ENCODE peak calls at places on chromosomes 3 and 15, in four cellular contexts. One of them, this sample, is unnamed.

GRCh38 chr3:42505203-42505848 is 2.9 kb downstream of the VIPR1 start:
- DNase-seq in H1: peak; percentile 39
- DNase-seq in A673: no peak
- DNase-seq in GM23338: no peak
- DNase-seq in this sample: no peak

GRCh38 chr3:150743508-150743907 is 19.5 kb downstream of the SIAH2 start:
- DNase-seq in A673: no peak
- DNase-seq in GM23338: no peak
- DNase-seq in H1: no peak
- DNase-seq in this sample: no peak

GRCh38 chr15:24761704-24762302 is 86.2 kb downstream of the NPAP1 start:
- DNase-seq in GM23338: peak; percentile 39
- DNase-seq in A673: no peak
- DNase-seq in H1: no peak
- DNase-seq in this sample: no peak

GRCh38 chr15:31258260-31258659 is 68.4 kb upstream of the KLF13 start:
- DNase-seq in A673: no peak
- DNase-seq in GM23338: no peak
- DNase-seq in H1: no peak
- DNase-seq in this sample: no peak

GRCh38 chr15:79090487-79091203 is at the start of gene RASGRF1:
- DNase-seq in H1: peak; percentile 76
- DNase-seq in GM23338: peak; percentile 75
- DNase-seq in A673: peak; percentile 45
- DNase-seq in this sample: no peak

GRCh38 chr3:111867889-111868426 is 8.9 kb downstream of the PHLDB2 start:
- DNase-seq in H1: no peak
- DNase-seq in GM23338: no peak
- DNase-seq in A673: no peak
- DNase-seq in this sample: no peak

GRCh38 chr3:64462203-64463120 is 225.3 kb downstream of the ADAMTS9 start:
- DNase-seq in H1: no peak
- DNase-seq in GM23338: no peak
- DNase-seq in A673: no peak
- DNase-seq in this sample: no peak

GRCh38 chr3:177357352-177358084 is 160.2 kb upstream of the TBL1XR1 start:
- DNase-seq in A673: peak; percentile 88
- DNase-seq in H1: peak; percentile 43
- DNase-seq in GM23338: peak; percentile 47
- DNase-seq in this sample: no peak

GRCh38 chr3:37392957-37393356 is 218.6 kb upstream of the LRRFIP2 start:
- DNase-seq in A673: no peak
- DNase-seq in GM23338: no peak
- DNase-seq in H1: no peak
- DNase-seq in this sample: no peak

GRCh38 chr15:80856809-80857377 is 77.7 kb downstream of the CEMIP start:
- DNase-seq in GM23338: peak; percentile 38
- DNase-seq in A673: no peak
- DNase-seq in H1: no peak
- DNase-seq in this sample: no peak

GRCh38 chr3:28743843-28744242 is 395.2 kb upstream of the AZI2 start:
- DNase-seq in H1: no peak
- DNase-seq in GM23338: no peak
- DNase-seq in A673: no peak
- DNase-seq in this sample: no peak

GRCh38 chr3:80190051-80190450 is 422.3 kb upstream of the ROBO1 start:
- DNase-seq in H1: no peak
- DNase-seq in GM23338: peak; percentile 24
- DNase-seq in A673: peak; percentile 93
- DNase-seq in this sample: peak; percentile 37

GRCh38 chr3:110955301-110955880 is 116.2 kb upstream of the NECTIN3 start:
- DNase-seq in A673: no peak
- DNase-seq in GM23338: no peak
- DNase-seq in H1: no peak
- DNase-seq in this sample: no peak

GRCh38 chr15:73930790-73931281 is 4.6 kb downstream of the LOXL1 start:
- DNase-seq in GM23338: no peak
- DNase-seq in A673: no peak
- DNase-seq in H1: no peak
- DNase-seq in this sample: no peak

GRCh38 chr3:133301194-133301593 is 98.7 kb upstream of the BFSP2 start:
- DNase-seq in H1: no peak
- DNase-seq in A673: peak; percentile 68
- DNase-seq in GM23338: no peak
- DNase-seq in this sample: no peak

GRCh38 chr3:105847452-105847851 is 21.4 kb downstream of the CBLB start:
- DNase-seq in A673: no peak
- DNase-seq in GM23338: no peak
- DNase-seq in H1: no peak
- DNase-seq in this sample: no peak

GRCh38 chr15:32700501-32701150 is 17.2 kb upstream of the GREM1 start:
- DNase-seq in H1: no peak
- DNase-seq in GM23338: no peak
- DNase-seq in A673: no peak
- DNase-seq in this sample: no peak

GRCh38 chr3:12719984-12720656 is 38.9 kb downstream of the TMEM40 start:
- DNase-seq in A673: peak; percentile 84
- DNase-seq in H1: peak; percentile 76
- DNase-seq in GM23338: peak; percentile 94
- DNase-seq in this sample: peak; percentile 8

GRCh38 chr15:52491460-52491859 is 37.2 kb downstream of the MYO5A start:
- DNase-seq in H1: no peak
- DNase-seq in GM23338: no peak
- DNase-seq in A673: peak; percentile 43
- DNase-seq in this sample: no peak

GRCh38 chr3:72036899-72037298 is 252.0 kb upstream of the PROK2 start:
- DNase-seq in H1: no peak
- DNase-seq in A673: no peak
- DNase-seq in GM23338: no peak
- DNase-seq in this sample: no peak

GRCh38 chr3:50356553-50356952 is 2.8 kb downstream of the TMEM115 start:
- DNase-seq in GM23338: no peak
- DNase-seq in H1: peak; percentile 43
- DNase-seq in A673: no peak
- DNase-seq in this sample: no peak

GRCh38 chr3:113136071-113136470 is 75.3 kb upstream of the BOC start:
- DNase-seq in H1: no peak
- DNase-seq in GM23338: peak; percentile 47
- DNase-seq in A673: peak; percentile 51
- DNase-seq in this sample: no peak

GRCh38 chr3:194109192-194109863 is 26.6 kb upstream of the HES1 start:
- DNase-seq in H1: no peak
- DNase-seq in A673: no peak
- DNase-seq in GM23338: no peak
- DNase-seq in this sample: no peak

GRCh38 chr15:90201944-90202375 is 830 bp downstream of the SEMA4B start:
- DNase-seq in A673: no peak
- DNase-seq in H1: peak; percentile 73
- DNase-seq in GM23338: peak; percentile 52
- DNase-seq in this sample: no peak

GRCh38 chr3:63934484-63934883 is 22.3 kb upstream of the SCAANT1 start:
- DNase-seq in A673: no peak
- DNase-seq in GM23338: no peak
- DNase-seq in H1: no peak
- DNase-seq in this sample: no peak

GRCh38 chr3:143170043-143170442 is 50.5 kb downstream of the CHST2 start:
- DNase-seq in GM23338: no peak
- DNase-seq in H1: no peak
- DNase-seq in A673: no peak
- DNase-seq in this sample: no peak

GRCh38 chr15:82548700-82549099 is 8.4 kb upstream of the RPS17 start:
- DNase-seq in A673: no peak
- DNase-seq in H1: no peak
- DNase-seq in GM23338: no peak
- DNase-seq in this sample: no peak

GRCh38 chr3:52787672-52788625 is 6.6 kb upstream of the ITIH3 start:
- DNase-seq in H1: no peak
- DNase-seq in A673: no peak
- DNase-seq in GM23338: no peak
- DNase-seq in this sample: no peak

GRCh38 chr15:64110945-64111678 is 15.3 kb downstream of the SNX1 start:
- DNase-seq in GM23338: no peak
- DNase-seq in A673: no peak
- DNase-seq in H1: no peak
- DNase-seq in this sample: no peak

GRCh38 chr3:9151240-9151639 is 98.2 kb downstream of the SRGAP3 start:
- DNase-seq in GM23338: no peak
- DNase-seq in H1: no peak
- DNase-seq in A673: no peak
- DNase-seq in this sample: no peak

GRCh38 chr15:69988541-69989225 is 109.0 kb downstream of the TLE3 start:
- DNase-seq in GM23338: peak; percentile 45
- DNase-seq in H1: no peak
- DNase-seq in A673: no peak
- DNase-seq in this sample: no peak

DNA sequence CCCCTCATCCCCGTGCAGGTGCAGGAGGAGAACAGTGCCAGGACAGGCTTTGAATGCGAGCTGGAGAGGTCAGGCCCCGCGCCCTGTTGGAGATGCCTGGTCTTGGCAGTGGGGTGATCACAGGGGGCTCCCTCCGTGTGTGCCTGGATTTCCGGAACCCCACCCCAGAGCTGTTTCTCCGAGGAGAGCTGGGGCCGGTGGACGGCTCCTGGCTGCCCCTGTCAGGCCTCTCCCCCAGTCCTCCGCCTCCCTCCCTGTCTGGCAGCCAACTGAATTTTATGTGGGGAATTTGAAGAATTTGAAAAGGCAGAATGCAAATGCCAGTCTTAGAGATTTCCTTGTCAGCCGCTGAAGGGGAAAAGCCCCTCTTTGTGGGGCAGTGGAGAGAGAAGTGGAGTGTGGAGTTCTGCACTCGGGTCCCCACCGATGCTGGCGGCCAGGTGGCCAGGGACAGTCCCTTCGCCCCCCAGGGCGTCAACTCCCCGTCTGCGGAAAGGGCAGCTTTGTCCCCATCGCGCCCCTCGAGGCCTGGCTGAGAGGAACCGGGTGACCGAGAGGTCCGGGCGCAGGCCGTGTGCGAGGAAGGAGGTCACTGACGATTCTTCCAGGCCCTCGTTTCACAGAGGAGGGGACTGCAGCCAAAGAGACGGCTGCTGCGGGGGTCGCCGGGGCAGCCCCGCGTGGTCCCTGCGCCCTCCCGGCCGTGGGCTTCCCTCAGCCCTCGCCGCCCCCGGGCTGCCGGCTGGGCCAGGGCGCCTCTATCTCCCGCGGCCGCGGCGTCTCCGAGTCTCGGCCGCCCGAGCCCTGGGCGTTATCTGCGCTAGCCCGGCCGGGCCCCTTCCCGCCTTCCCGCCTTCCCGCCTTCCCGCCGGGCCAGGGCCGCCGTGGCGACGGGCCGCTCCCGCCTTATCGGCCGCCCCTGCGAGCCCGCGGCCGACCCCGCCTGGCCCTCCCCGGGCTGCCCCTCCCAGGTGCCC is 56.0 kb upstream of the LCTL start:
- DNase-seq in A673: peak; percentile 34
- DNase-seq in GM23338: peak; percentile 89
- DNase-seq in H1: peak; percentile 68
- DNase-seq in this sample: no peak
- TF ChIP-seq EZH2 in A673: no peak
- TF ChIP-seq EZH2 in GM23338: no peak
- TF ChIP-seq EZH2 in H1: no peak
- TF ChIP-seq EZH2 in this sample: no peak

GRCh38 chr15:36880913-36881290 is 219.4 kb downstream of the MEIS2 start:
- DNase-seq in GM23338: no peak
- DNase-seq in H1: no peak
- DNase-seq in A673: no peak
- DNase-seq in this sample: no peak
- TF ChIP-seq EZH2 in GM23338: peak; percentile 39
- TF ChIP-seq EZH2 in H1: no peak
- TF ChIP-seq EZH2 in A673: no peak
- TF ChIP-seq EZH2 in this sample: no peak

DNA sequence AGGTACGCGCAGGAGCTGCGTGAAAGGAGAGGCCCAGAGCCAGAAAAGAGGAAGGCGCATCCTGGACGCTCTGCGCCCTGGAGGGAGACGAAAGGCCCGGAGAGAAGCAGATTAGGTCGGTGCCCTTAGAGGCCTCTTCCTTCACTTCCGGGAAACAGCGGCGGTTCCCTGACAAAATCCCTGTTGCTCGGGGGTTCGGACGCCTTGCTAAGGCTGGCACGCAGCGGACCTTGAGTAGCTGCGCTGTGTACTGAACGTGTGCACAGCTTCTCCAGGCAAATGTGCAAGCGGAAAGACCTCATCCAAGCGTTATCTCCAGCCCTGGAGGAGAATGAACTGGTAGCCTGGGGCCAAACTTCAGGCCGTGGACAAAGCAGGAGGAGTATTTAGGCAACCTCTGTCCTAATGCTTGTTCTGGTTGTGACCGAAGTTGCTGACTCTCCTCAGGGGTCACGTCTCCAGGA is 3.0 kb upstream of the SOX14 start:
- DNase-seq in H1: no peak
- DNase-seq in GM23338: peak; percentile 63
- DNase-seq in A673: no peak
- DNase-seq in this sample: no peak
- TF ChIP-seq EZH2 in H1: peak; percentile 86
- TF ChIP-seq EZH2 in GM23338: peak; percentile 81
- TF ChIP-seq EZH2 in A673: no peak
- TF ChIP-seq EZH2 in this sample: no peak

GRCh38 chr3:62376906-62377865 is 3.8 kb upstream of the FEZF2 start:
- DNase-seq in GM23338: peak; percentile 61
- DNase-seq in H1: peak; percentile 79
- DNase-seq in A673: no peak
- DNase-seq in this sample: no peak
- TF ChIP-seq EZH2 in GM23338: peak; percentile 100
- TF ChIP-seq EZH2 in H1: peak; percentile 100
- TF ChIP-seq EZH2 in A673: no peak
- TF ChIP-seq EZH2 in this sample: no peak

GRCh38 chr3:96813820-96814580 is 394 bp upstream of the EPHA6 start:
- DNase-seq in H1: no peak
- DNase-seq in A673: peak; percentile 33
- DNase-seq in GM23338: peak; percentile 78
- DNase-seq in this sample: no peak
- TF ChIP-seq EZH2 in H1: no peak
- TF ChIP-seq EZH2 in A673: peak; percentile 89
- TF ChIP-seq EZH2 in GM23338: no peak
- TF ChIP-seq EZH2 in this sample: peak; percentile 94

GRCh38 chr3:14602006-14602803 is 49.4 kb upstream of the CCDC174 start:
- DNase-seq in H1: peak; percentile 67
- DNase-seq in GM23338: peak; percentile 87
- DNase-seq in A673: no peak
- DNase-seq in this sample: no peak
- TF ChIP-seq EZH2 in H1: peak; percentile 49
- TF ChIP-seq EZH2 in GM23338: no peak
- TF ChIP-seq EZH2 in A673: peak; percentile 97
- TF ChIP-seq EZH2 in this sample: no peak

DNA sequence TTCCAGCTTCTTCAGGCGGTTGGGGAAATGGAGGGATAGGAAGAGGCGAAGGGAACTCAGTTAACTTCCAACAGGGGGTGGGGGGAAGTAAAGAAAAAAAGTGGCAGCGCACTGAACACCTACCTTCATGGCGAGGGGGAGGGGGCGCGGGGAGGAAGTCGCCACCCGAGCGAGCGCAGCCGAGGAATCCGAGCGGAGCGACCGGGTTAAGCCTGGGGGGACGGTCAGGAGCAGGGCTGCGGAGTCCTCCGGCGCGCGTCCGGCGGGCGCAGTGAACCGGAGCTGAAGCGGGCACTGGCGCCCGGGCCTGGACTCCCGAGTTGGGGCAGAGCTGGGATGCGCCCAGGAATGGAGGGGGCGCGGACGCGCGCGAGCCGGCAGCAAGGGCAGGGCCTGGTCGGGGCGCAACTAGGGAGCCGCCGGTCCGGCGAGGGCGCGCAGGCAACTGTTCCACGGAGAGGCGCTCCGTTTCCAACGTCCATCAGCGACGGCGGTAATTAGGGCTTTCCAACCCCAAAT is at the start of gene WNT5A:
- DNase-seq in H1: no peak
- DNase-seq in A673: peak; percentile 40
- DNase-seq in GM23338: peak; percentile 86
- DNase-seq in this sample: no peak
- TF ChIP-seq EZH2 in H1: no peak
- TF ChIP-seq EZH2 in A673: no peak
- TF ChIP-seq EZH2 in GM23338: no peak
- TF ChIP-seq EZH2 in this sample: no peak